ENCODE peak calls at places on chromosomes 4 and X, in four cellular contexts. V, A, U and S are unnamed samples.

GRCh38 chr4:168634276-168634802 is 137.5 kb downstream of the PALLD start:
- DNase-seq in V (no peak), A (peak), U (no peak), S (peak)

GRCh38 chrX:154840856-154841255 is 6.4 kb upstream of the SMIM9 start:
- DNase-seq in V (peak), A (peak), U (no peak), S (no peak)

GRCh38 chrX:108736509-108737479 is at the start of gene IRS4:
- DNase-seq in V (no peak), A (peak), U (peak), S (no peak)

GRCh38 chr4:87392183-87392582 is 1.2 kb upstream of the HSD17B11 start:
- DNase-seq in V (no peak), A (no peak), U (no peak), S (no peak)

GRCh38 chr4:153618831-153619230 is 65.2 kb upstream of the TLR2 start:
- DNase-seq in V (no peak), A (peak), U (no peak), S (no peak)

GRCh38 chr4:171846232-171846631 is 33.0 kb downstream of the GALNTL6 start:
- DNase-seq in V (peak), A (peak), U (no peak), S (no peak)

GRCh38 chr4:106978046-106978774 is 57.9 kb downstream of the DKK2 start:
- DNase-seq in V (no peak), A (no peak), U (no peak), S (no peak)

GRCh38 chrX:153463031-153463430 is 7.3 kb downstream of the HAUS7 start:
- DNase-seq in V (no peak), A (no peak), U (no peak), S (no peak)

GRCh38 chr4:92994727-92995126 is 691.0 kb downstream of the GRID2 start:
- DNase-seq in V (no peak), A (no peak), U (no peak), S (no peak)

GRCh38 chrX:136086521-136086920 is 60.8 kb upstream of the FHL1 start:
- DNase-seq in V (no peak), A (peak), U (no peak), S (no peak)

GRCh38 chrX:118548831-118549230 is 53.2 kb downstream of the DOCK11 start:
- DNase-seq in V (no peak), A (no peak), U (no peak), S (no peak)

GRCh38 chrX:153726286-153727107 is 1.8 kb downstream of the ABCD1 start:
- DNase-seq in V (no peak), A (peak), U (peak), S (no peak)

GRCh38 chrX:58025979-58026378 is 115.7 kb upstream of the ZXDA start:
- DNase-seq in V (peak), A (peak), U (no peak), S (no peak)

GRCh38 chrX:87664381-87664780 is 146.8 kb downstream of the KLHL4 start:
- DNase-seq in V (no peak), A (peak), U (no peak), S (no peak)
- TF ChIP-seq CTCF in V (no peak), A (peak), U (peak), S (peak)

GRCh38 chr4:138235419-138235952 is 6.7 kb downstream of the SLC7A11 start:
- DNase-seq in V (peak), A (peak), U (no peak), S (no peak)
- H3K4me3 ChIP-seq in V (no peak), A (no peak), U (no peak), S (no peak)

GRCh38 chrX:131739823-131740222 is 195.9 kb downstream of the OR13H1 start:
- DNase-seq in V (no peak), A (no peak), U (no peak), S (no peak)

GRCh38 chrX:131745942-131746489 is 202.1 kb downstream of the OR13H1 start:
- DNase-seq in V (no peak), A (no peak), U (no peak), S (no peak)

GRCh38 chrX:131746491-131746968 is 202.7 kb downstream of the OR13H1 start:
- DNase-seq in V (peak), A (peak), U (peak), S (no peak)

DNA sequence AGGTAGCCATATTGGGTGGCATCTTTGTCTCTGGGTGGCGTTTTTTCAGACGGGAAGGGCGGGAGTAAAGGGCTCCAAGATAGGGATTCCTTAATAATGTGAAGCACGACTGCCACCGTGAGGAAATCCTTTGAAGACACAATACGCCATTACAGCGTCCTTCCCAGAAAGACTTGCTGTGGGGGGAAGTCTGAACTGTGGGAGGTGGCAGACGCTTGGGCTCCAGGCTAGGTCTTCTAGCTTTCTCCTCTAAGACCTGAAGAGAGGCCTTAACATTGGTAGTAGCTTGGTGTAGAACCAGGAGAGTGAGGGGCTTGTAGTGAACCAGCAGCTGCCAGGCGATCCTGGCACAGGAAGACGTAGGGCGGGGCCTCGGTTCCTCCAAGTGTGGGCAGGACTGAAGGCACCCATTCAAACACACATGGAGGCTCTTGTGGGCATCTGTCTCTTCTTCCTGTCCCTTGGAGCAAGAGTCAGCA is 197.3 kb downstream of the OR13H1 start:
- DNase-seq in V (no peak), A (peak), U (peak), S (no peak)
- TF ChIP-seq CTCF in V (no peak), A (peak), U (peak), S (no peak)

GRCh38 chr4:108849611-108850406 is 87.0 kb upstream of the ETNPPL start:
- DNase-seq in V (no peak), A (peak), U (no peak), S (peak)
- H3K4me3 ChIP-seq in V (no peak), A (no peak), U (no peak), S (no peak)

DNA sequence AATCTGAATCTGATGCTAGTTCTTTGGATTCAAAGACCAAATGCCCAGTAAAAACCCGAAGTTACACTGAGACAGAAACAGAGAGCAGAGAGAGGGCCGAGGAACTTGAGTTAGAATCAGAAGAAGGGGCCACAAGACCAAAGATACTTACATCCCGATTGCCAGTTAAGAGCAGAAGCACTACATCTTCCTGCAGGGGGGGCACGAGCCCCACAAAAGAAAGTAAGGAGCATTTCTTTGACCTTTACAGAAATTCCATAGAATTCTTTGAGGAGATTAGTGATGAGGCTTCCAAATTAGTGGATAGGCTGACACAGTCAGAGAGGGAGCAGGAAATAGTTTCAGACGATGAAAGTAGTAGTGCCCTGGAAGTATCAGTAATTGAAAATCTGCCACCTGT is 309.3 kb downstream of the ANK2 start:
- DNase-seq in V (no peak), A (no peak), U (no peak), S (no peak)
- TF ChIP-seq CTCF in V (peak), A (no peak), U (no peak), S (peak)

GRCh38 chrX:111581086-111581485 is 69.6 kb downstream of the SERTM2 start:
- DNase-seq in V (no peak), A (no peak), U (no peak), S (no peak)
- H3K4me3 ChIP-seq in V (no peak), A (no peak), U (no peak), S (no peak)